ENCODE peak calls at places on chromosomes 1 and 21, in nine cellular contexts. F, E, H, L, I, S, Z, K and Q are unnamed samples.
A peak's percentile ranks its signal among the peaks of the same experiment; 100 is the strongest.

GRCh38 chr1:151008244-151009205 is at the start of gene PRUNE1:
- DNase-seq in K (peak; percentile 92), I (peak; percentile 64), S (peak; percentile 94), H (peak; percentile 97), L (peak; percentile 86), E (peak; percentile 96), Z (peak; percentile 99), F (peak; percentile 99), Q (peak; percentile 99)

GRCh38 chr1:166814611-166815010 is 24.7 kb upstream of the POGK start:
- DNase-seq in I (no peak), E (peak; percentile 6), F (no peak), S (no peak), K (no peak), L (no peak), H (no peak), Z (peak; percentile 7), Q (no peak)

GRCh38 chr21:45580181-45580575 is 37.9 kb upstream of the SLC19A1 start:
- DNase-seq in H (peak; percentile 4), L (no peak), S (no peak), K (no peak), E (no peak), Z (no peak), I (no peak), F (peak; percentile 1), Q (no peak)

GRCh38 chr1:2560299-2561073 is 4.3 kb downstream of the TNFRSF14 start:
- DNase-seq in L (no peak), F (no peak), S (no peak), I (no peak), K (no peak), H (no peak), Z (no peak), E (no peak), Q (no peak)

GRCh38 chr1:206839857-206840256 is 25.6 kb upstream of the IL20 start:
- DNase-seq in H (no peak), F (no peak), K (no peak), Z (peak; percentile 26), S (no peak), I (no peak), E (peak; percentile 29), L (no peak), Q (peak; percentile 80)

GRCh38 chr1:186541003-186541402 is 80.1 kb upstream of the PDC start:
- DNase-seq in L (no peak), F (no peak), H (no peak), Z (no peak), E (no peak), I (no peak), S (no peak), K (no peak), Q (no peak)

GRCh38 chr1:77126309-77126708 is 92.9 kb downstream of the PIGK start:
- DNase-seq in H (no peak), E (peak; percentile 69), S (no peak), I (no peak), L (no peak), F (no peak), K (peak; percentile 5), Z (peak; percentile 87), Q (peak; percentile 70)

GRCh38 chr1:8472668-8473067 is 154.8 kb downstream of the SLC45A1 start:
- DNase-seq in L (no peak), F (no peak), I (no peak), H (no peak), E (no peak), S (peak; percentile 34), Z (no peak), K (peak; percentile 23), Q (no peak)

GRCh38 chr1:21251773-21252471 is 38.3 kb downstream of the ECE1 start:
- DNase-seq in L (peak; percentile 84), F (peak; percentile 60), S (no peak), K (no peak), I (no peak), H (no peak), E (peak; percentile 93), Z (peak; percentile 90), Q (peak; percentile 98)

GRCh38 chr1:84823991-84824390 is 69.0 kb downstream of the LPAR3 start:
- DNase-seq in I (no peak), H (no peak), Z (no peak), E (no peak), F (no peak), S (no peak), L (no peak), K (no peak), Q (no peak)

GRCh38 chr1:179550753-179551682 is 24.7 kb downstream of the NPHS2 start:
- DNase-seq in F (no peak), H (no peak), E (peak; percentile 39), S (no peak), K (no peak), I (no peak), Z (peak; percentile 67), L (no peak), Q (peak; percentile 48)

GRCh38 chr1:53506355-53507050 is 47.3 kb downstream of the DMRTB1 start:
- DNase-seq in F (no peak), Z (no peak), L (no peak), E (no peak), H (no peak), I (no peak), S (no peak), K (no peak), Q (no peak)

GRCh38 chr1:235021321-235021720 is 107.3 kb downstream of the TOMM20 start:
- DNase-seq in H (no peak), L (no peak), F (no peak), Z (no peak), E (no peak), S (peak; percentile 3), K (no peak), I (no peak), Q (no peak)

GRCh38 chr1:42723511-42723910 is 16.5 kb downstream of the CLDN19 start:
- DNase-seq in L (no peak), Z (no peak), S (no peak), H (no peak), I (no peak), F (no peak), E (no peak), K (no peak), Q (no peak)

GRCh38 chr1:211526101-211526500 is 34.1 kb upstream of the RD3 start:
- DNase-seq in S (no peak), I (no peak), Z (no peak), H (no peak), F (no peak), E (no peak), L (no peak), K (no peak), Q (no peak)

GRCh38 chr1:19087017-19087736 is 122.9 kb downstream of the UBR4 start:
- DNase-seq in E (no peak), I (no peak), S (no peak), L (no peak), K (no peak), H (no peak), F (no peak), Z (no peak), Q (no peak)

GRCh38 chr1:19091539-19091938 is 118.5 kb downstream of the UBR4 start:
- DNase-seq in F (no peak), K (no peak), I (no peak), Z (peak; percentile 46), L (no peak), E (no peak), S (no peak), H (no peak), Q (no peak)

GRCh38 chr1:19087737-19088594 is 122.1 kb downstream of the UBR4 start:
- DNase-seq in F (no peak), H (no peak), I (no peak), S (no peak), L (no peak), K (no peak), Z (no peak), E (no peak), Q (peak; percentile 36)

GRCh38 chr1:19088717-19089442 is 121.2 kb downstream of the UBR4 start:
- DNase-seq in E (no peak), Z (no peak), L (no peak), K (no peak), H (no peak), F (no peak), I (no peak), S (no peak), Q (no peak)

DNA sequence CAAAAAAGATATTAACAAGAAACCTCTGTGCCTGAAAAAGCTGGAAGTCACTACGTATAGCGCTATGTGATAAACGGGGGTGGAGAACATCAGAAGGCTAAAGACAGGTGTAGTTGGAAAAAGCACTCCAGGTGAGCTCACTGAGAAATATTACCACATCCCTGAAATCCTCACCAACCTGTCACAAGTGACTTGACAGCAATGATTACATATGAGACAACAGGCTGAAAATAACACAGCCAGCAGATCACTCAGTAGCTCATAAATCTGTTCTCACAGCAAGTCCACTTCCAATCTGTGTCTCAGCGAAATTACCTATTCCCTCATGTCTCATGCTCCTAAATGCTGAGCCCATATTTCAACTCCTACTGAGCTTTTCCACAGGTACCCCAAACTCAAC is 120.5 kb downstream of the UBR4 start:
- DNase-seq in H (no peak), S (no peak), Z (no peak), L (no peak), E (no peak), F (no peak), I (no peak), K (no peak), Q (no peak)
- H3K36me3 ChIP-seq in H (peaks cover 93% of the 10 kb centered on the region), S (peaks cover 3% of the 10 kb centered on the region), Z (peaks cover 99% of the 10 kb centered on the region), L (peaks cover 83% of the 10 kb centered on the region), E (peaks cover 90% of the 10 kb centered on the region), F (peaks cover 71% of the 10 kb centered on the region), I (peaks cover 64% of the 10 kb centered on the region), K (peaks cover 88% of the 10 kb centered on the region), Q (peaks cover 70% of the 10 kb centered on the region)

GRCh38 chr1:182877331-182877730 is 38.2 kb downstream of the DHX9 start:
- DNase-seq in H (no peak), E (no peak), Z (no peak), S (no peak), I (no peak), L (no peak), F (no peak), K (no peak), Q (no peak)
- H3K36me3 ChIP-seq in H (peaks cover 100% of the 10 kb centered on the region), E (peaks cover 94% of the 10 kb centered on the region), Z (peaks cover 100% of the 10 kb centered on the region), S (no peaks in the 10 kb centered on the region), I (peaks cover 68% of the 10 kb centered on the region), L (peaks cover 88% of the 10 kb centered on the region), F (peaks cover 91% of the 10 kb centered on the region), K (peaks cover 99% of the 10 kb centered on the region), Q (peaks cover 100% of the 10 kb centered on the region)

DNA sequence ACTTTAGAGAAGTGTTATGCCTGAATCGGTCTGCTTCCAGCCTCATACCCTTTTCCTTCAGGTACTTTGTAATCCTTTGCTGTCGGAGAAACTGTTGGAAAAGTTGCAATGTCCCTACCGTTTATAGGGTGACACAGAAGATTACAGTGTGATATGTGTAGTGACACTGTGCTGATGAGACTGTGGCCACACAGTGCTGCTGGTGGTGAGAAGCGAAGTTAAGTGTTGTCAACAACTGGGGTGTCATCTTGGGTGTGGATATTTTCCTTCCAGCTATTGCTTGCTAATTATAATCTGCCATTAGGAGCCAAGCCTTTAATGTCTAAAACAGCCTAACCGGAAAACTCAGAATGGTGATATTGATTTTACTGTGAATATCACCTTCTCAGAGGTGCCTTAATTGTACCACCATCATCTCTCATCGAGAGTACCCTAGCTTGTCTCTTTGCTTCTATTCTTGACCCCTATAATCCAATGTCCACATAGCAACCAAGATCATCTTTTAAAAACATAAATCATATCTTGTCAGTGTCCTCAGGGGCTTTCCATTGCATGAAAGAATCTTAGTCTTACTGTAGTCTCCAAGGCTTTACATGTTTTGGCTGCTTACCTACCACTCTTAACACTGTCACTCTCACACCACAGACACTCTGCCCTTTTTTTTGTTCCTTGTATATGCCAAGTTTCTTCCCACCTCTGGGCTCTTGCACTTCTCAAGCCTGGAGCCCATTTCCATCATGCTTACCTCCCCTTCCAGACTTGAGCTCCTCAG is 89.4 kb upstream of the PGD start:
- DNase-seq in F (no peak), S (no peak), Z (no peak), K (no peak), E (no peak), I (no peak), L (no peak), H (no peak), Q (no peak)
- H3K36me3 ChIP-seq in F (peaks cover 5% of the 10 kb centered on the region), S (no peaks in the 10 kb centered on the region), Z (peaks cover 39% of the 10 kb centered on the region), K (no peaks in the 10 kb centered on the region), E (peaks cover 4% of the 10 kb centered on the region), I (no peaks in the 10 kb centered on the region), L (peaks cover 3% of the 10 kb centered on the region), H (peaks cover 17% of the 10 kb centered on the region), Q (peaks cover 5% of the 10 kb centered on the region)

GRCh38 chr21:25756190-25756932 is 21.6 kb downstream of the GABPA start:
- DNase-seq in K (no peak), E (no peak), Z (no peak), L (no peak), F (no peak), S (no peak), H (no peak), I (no peak), Q (no peak)
- H3K36me3 ChIP-seq in K (peaks cover 47% of the 10 kb centered on the region), E (peaks cover 7% of the 10 kb centered on the region), Z (peaks cover 47% of the 10 kb centered on the region), L (peaks cover 26% of the 10 kb centered on the region), F (peaks cover 44% of the 10 kb centered on the region), S (peaks cover 3% of the 10 kb centered on the region), H (peaks cover 55% of the 10 kb centered on the region), I (peaks cover 12% of the 10 kb centered on the region), Q (no peaks in the 10 kb centered on the region)